ENCODE peak calls at places on chromosomes 7 and 10, in eight cellular contexts. One of them, this sample, is unnamed.

GRCh38 chr7:36887969-36888368 is 163.7 kb upstream of the AOAH start:
- DNase-seq in upper lobe of left lung: no peak
- DNase-seq in hepatocyte: no peak
- DNase-seq in cardiac fibroblast: no peak
- DNase-seq in left ventricle myocardium inferior: no peak
- DNase-seq in mucosa of descending colon: no peak
- DNase-seq in right lobe of liver: no peak
- DNase-seq in coronary artery: no peak
- DNase-seq in this sample: no peak

GRCh38 chr7:88226886-88227516 is 7.2 kb upstream of the SRI start:
- DNase-seq in upper lobe of left lung: no peak
- DNase-seq in hepatocyte: peak; percentile 76
- DNase-seq in cardiac fibroblast: peak; percentile 78
- DNase-seq in left ventricle myocardium inferior: no peak
- DNase-seq in mucosa of descending colon: peak; percentile 77
- DNase-seq in right lobe of liver: peak; percentile 89
- DNase-seq in coronary artery: no peak
- DNase-seq in this sample: peak; percentile 84

GRCh38 chr10:1392127-1392526 is 335.9 kb downstream of the WDR37 start:
- DNase-seq in upper lobe of left lung: no peak
- DNase-seq in hepatocyte: no peak
- DNase-seq in cardiac fibroblast: no peak
- DNase-seq in left ventricle myocardium inferior: no peak
- DNase-seq in mucosa of descending colon: no peak
- DNase-seq in right lobe of liver: no peak
- DNase-seq in coronary artery: no peak
- DNase-seq in this sample: no peak

GRCh38 chr7:143901360-143901709 is 641 bp downstream of the TCAF1 start:
- DNase-seq in upper lobe of left lung: peak; percentile 65
- DNase-seq in hepatocyte: peak; percentile 64
- DNase-seq in cardiac fibroblast: peak; percentile 70
- DNase-seq in left ventricle myocardium inferior: peak; percentile 47
- DNase-seq in mucosa of descending colon: peak; percentile 68
- DNase-seq in right lobe of liver: peak; percentile 63
- DNase-seq in coronary artery: no peak
- DNase-seq in this sample: peak; percentile 72

GRCh38 chr10:44858988-44859387 is 52.1 kb upstream of the TMEM72 start:
- DNase-seq in upper lobe of left lung: no peak
- DNase-seq in hepatocyte: no peak
- DNase-seq in cardiac fibroblast: no peak
- DNase-seq in left ventricle myocardium inferior: no peak
- DNase-seq in mucosa of descending colon: no peak
- DNase-seq in right lobe of liver: no peak
- DNase-seq in coronary artery: no peak
- DNase-seq in this sample: no peak

GRCh38 chr10:102540023-102540422 is 36.3 kb downstream of the SUFU start:
- DNase-seq in upper lobe of left lung: no peak
- DNase-seq in hepatocyte: peak; percentile 18
- DNase-seq in cardiac fibroblast: peak; percentile 42
- DNase-seq in left ventricle myocardium inferior: no peak
- DNase-seq in mucosa of descending colon: no peak
- DNase-seq in right lobe of liver: no peak
- DNase-seq in coronary artery: no peak
- DNase-seq in this sample: peak; percentile 1

GRCh38 chr10:92405006-92405924 is 114.3 kb downstream of the MARCHF5 start:
- DNase-seq in upper lobe of left lung: no peak
- DNase-seq in hepatocyte: no peak
- DNase-seq in cardiac fibroblast: no peak
- DNase-seq in left ventricle myocardium inferior: no peak
- DNase-seq in mucosa of descending colon: no peak
- DNase-seq in right lobe of liver: no peak
- DNase-seq in coronary artery: no peak
- DNase-seq in this sample: no peak

GRCh38 chr10:119281581-119282071 is 74.3 kb downstream of the GRK5 start:
- DNase-seq in upper lobe of left lung: no peak
- DNase-seq in hepatocyte: no peak
- DNase-seq in cardiac fibroblast: peak; percentile 57
- DNase-seq in left ventricle myocardium inferior: peak; percentile 89
- DNase-seq in mucosa of descending colon: peak; percentile 49
- DNase-seq in right lobe of liver: peak; percentile 87
- DNase-seq in coronary artery: peak; percentile 83
- DNase-seq in this sample: peak; percentile 73

GRCh38 chr7:131285558-131285957 is 42.1 kb upstream of the MKLN1 start:
- DNase-seq in upper lobe of left lung: no peak
- DNase-seq in hepatocyte: no peak
- DNase-seq in cardiac fibroblast: peak; percentile 56
- DNase-seq in left ventricle myocardium inferior: peak; percentile 33
- DNase-seq in mucosa of descending colon: no peak
- DNase-seq in right lobe of liver: no peak
- DNase-seq in coronary artery: no peak
- DNase-seq in this sample: no peak

GRCh38 chr10:132961420-132961803 is 19.0 kb upstream of the CFAP46 start:
- DNase-seq in upper lobe of left lung: peak; percentile 31
- DNase-seq in hepatocyte: no peak
- DNase-seq in cardiac fibroblast: no peak
- DNase-seq in left ventricle myocardium inferior: no peak
- DNase-seq in mucosa of descending colon: no peak
- DNase-seq in right lobe of liver: no peak
- DNase-seq in coronary artery: no peak
- DNase-seq in this sample: no peak

GRCh38 chr10:6794441-6794840 is 214.4 kb upstream of the PRKCQ start:
- DNase-seq in upper lobe of left lung: no peak
- DNase-seq in hepatocyte: no peak
- DNase-seq in cardiac fibroblast: no peak
- DNase-seq in left ventricle myocardium inferior: no peak
- DNase-seq in mucosa of descending colon: no peak
- DNase-seq in right lobe of liver: no peak
- DNase-seq in coronary artery: no peak
- DNase-seq in this sample: no peak

GRCh38 chr7:7923818-7924217 is 44.8 kb upstream of the GLCCI1 start:
- DNase-seq in upper lobe of left lung: no peak
- DNase-seq in hepatocyte: no peak
- DNase-seq in cardiac fibroblast: no peak
- DNase-seq in left ventricle myocardium inferior: no peak
- DNase-seq in mucosa of descending colon: no peak
- DNase-seq in right lobe of liver: no peak
- DNase-seq in coronary artery: no peak
- DNase-seq in this sample: no peak

GRCh38 chr10:109891105-109891504 is 32.2 kb downstream of the XPNPEP1 start:
- DNase-seq in upper lobe of left lung: no peak
- DNase-seq in hepatocyte: no peak
- DNase-seq in cardiac fibroblast: no peak
- DNase-seq in left ventricle myocardium inferior: no peak
- DNase-seq in mucosa of descending colon: no peak
- DNase-seq in right lobe of liver: no peak
- DNase-seq in coronary artery: no peak
- DNase-seq in this sample: no peak

GRCh38 chr7:151754142-151754590 is 122.7 kb downstream of the PRKAG2 start:
- DNase-seq in upper lobe of left lung: peak; percentile 93
- DNase-seq in hepatocyte: peak; percentile 94
- DNase-seq in cardiac fibroblast: peak; percentile 99
- DNase-seq in left ventricle myocardium inferior: peak; percentile 76
- DNase-seq in mucosa of descending colon: peak; percentile 75
- DNase-seq in right lobe of liver: peak; percentile 82
- DNase-seq in coronary artery: peak; percentile 94
- DNase-seq in this sample: peak; percentile 85

GRCh38 chr10:17474595-17474994 is 20.2 kb upstream of the ST8SIA6 start:
- DNase-seq in upper lobe of left lung: no peak
- DNase-seq in hepatocyte: peak; percentile 14
- DNase-seq in cardiac fibroblast: peak; percentile 48
- DNase-seq in left ventricle myocardium inferior: no peak
- DNase-seq in mucosa of descending colon: no peak
- DNase-seq in right lobe of liver: no peak
- DNase-seq in coronary artery: no peak
- DNase-seq in this sample: no peak

GRCh38 chr7:51350195-51350896 is 33.7 kb upstream of the COBL start:
- DNase-seq in upper lobe of left lung: no peak
- DNase-seq in hepatocyte: peak; percentile 52
- DNase-seq in cardiac fibroblast: no peak
- DNase-seq in left ventricle myocardium inferior: no peak
- DNase-seq in mucosa of descending colon: peak; percentile 56
- DNase-seq in right lobe of liver: no peak
- DNase-seq in coronary artery: no peak
- DNase-seq in this sample: no peak

GRCh38 chr7:137936509-137937201 is 65.2 kb downstream of the CREB3L2 start:
- DNase-seq in upper lobe of left lung: no peak
- DNase-seq in hepatocyte: no peak
- DNase-seq in cardiac fibroblast: no peak
- DNase-seq in left ventricle myocardium inferior: no peak
- DNase-seq in mucosa of descending colon: no peak
- DNase-seq in right lobe of liver: no peak
- DNase-seq in coronary artery: no peak
- DNase-seq in this sample: no peak

GRCh38 chr7:17403996-17404395 is 105.5 kb downstream of the AHR start:
- DNase-seq in upper lobe of left lung: no peak
- DNase-seq in hepatocyte: no peak
- DNase-seq in cardiac fibroblast: no peak
- DNase-seq in left ventricle myocardium inferior: no peak
- DNase-seq in mucosa of descending colon: no peak
- DNase-seq in right lobe of liver: no peak
- DNase-seq in coronary artery: no peak
- DNase-seq in this sample: no peak

GRCh38 chr10:51389415-51390342 is 309.7 kb downstream of the CSTF2T start:
- DNase-seq in upper lobe of left lung: no peak
- DNase-seq in hepatocyte: peak; percentile 43
- DNase-seq in cardiac fibroblast: peak; percentile 99
- DNase-seq in left ventricle myocardium inferior: peak; percentile 36
- DNase-seq in mucosa of descending colon: peak; percentile 71
- DNase-seq in right lobe of liver: no peak
- DNase-seq in coronary artery: no peak
- DNase-seq in this sample: no peak

GRCh38 chr7:156456503-156457115 is 184.0 kb upstream of the RNF32 start:
- DNase-seq in upper lobe of left lung: no peak
- DNase-seq in hepatocyte: peak; percentile 44
- DNase-seq in cardiac fibroblast: no peak
- DNase-seq in left ventricle myocardium inferior: no peak
- DNase-seq in mucosa of descending colon: no peak
- DNase-seq in right lobe of liver: no peak
- DNase-seq in coronary artery: no peak
- DNase-seq in this sample: no peak

GRCh38 chr7:156460861-156461632 is 179.5 kb upstream of the RNF32 start:
- DNase-seq in upper lobe of left lung: no peak
- DNase-seq in hepatocyte: peak; percentile 43
- DNase-seq in cardiac fibroblast: no peak
- DNase-seq in left ventricle myocardium inferior: no peak
- DNase-seq in mucosa of descending colon: no peak
- DNase-seq in right lobe of liver: no peak
- DNase-seq in coronary artery: no peak
- DNase-seq in this sample: no peak

GRCh38 chr7:156459582-156459981 is 181.0 kb upstream of the RNF32 start:
- DNase-seq in upper lobe of left lung: no peak
- DNase-seq in hepatocyte: no peak
- DNase-seq in cardiac fibroblast: no peak
- DNase-seq in left ventricle myocardium inferior: no peak
- DNase-seq in mucosa of descending colon: no peak
- DNase-seq in right lobe of liver: no peak
- DNase-seq in coronary artery: no peak
- DNase-seq in this sample: no peak

GRCh38 chr7:156458011-156458410 is 182.6 kb upstream of the RNF32 start:
- DNase-seq in upper lobe of left lung: no peak
- DNase-seq in hepatocyte: no peak
- DNase-seq in cardiac fibroblast: no peak
- DNase-seq in left ventricle myocardium inferior: no peak
- DNase-seq in mucosa of descending colon: no peak
- DNase-seq in right lobe of liver: no peak
- DNase-seq in coronary artery: no peak
- DNase-seq in this sample: no peak

GRCh38 chr7:156459067-156459466 is 181.5 kb upstream of the RNF32 start:
- DNase-seq in upper lobe of left lung: no peak
- DNase-seq in hepatocyte: no peak
- DNase-seq in cardiac fibroblast: no peak
- DNase-seq in left ventricle myocardium inferior: no peak
- DNase-seq in mucosa of descending colon: no peak
- DNase-seq in right lobe of liver: no peak
- DNase-seq in coronary artery: no peak
- DNase-seq in this sample: no peak
- H3K4me3 ChIP-seq in upper lobe of left lung: no peak overlapping the region
- H3K4me3 ChIP-seq in hepatocyte: no peak overlapping the region
- H3K4me3 ChIP-seq in cardiac fibroblast: no peak overlapping the region
- H3K4me3 ChIP-seq in left ventricle myocardium inferior: no peak overlapping the region
- H3K4me3 ChIP-seq in mucosa of descending colon: no peak overlapping the region
- H3K4me3 ChIP-seq in right lobe of liver: no peak overlapping the region
- H3K4me3 ChIP-seq in coronary artery: no peak overlapping the region
- H3K4me3 ChIP-seq in this sample: no peak overlapping the region

GRCh38 chr10:98138031-98138430 is 3.6 kb downstream of the R3HCC1L start:
- DNase-seq in upper lobe of left lung: no peak
- DNase-seq in hepatocyte: no peak
- DNase-seq in cardiac fibroblast: no peak
- DNase-seq in left ventricle myocardium inferior: no peak
- DNase-seq in mucosa of descending colon: no peak
- DNase-seq in right lobe of liver: no peak
- DNase-seq in coronary artery: no peak
- DNase-seq in this sample: no peak

GRCh38 chr10:98131615-98132014 is 2.8 kb upstream of the R3HCC1L start:
- DNase-seq in upper lobe of left lung: no peak
- DNase-seq in hepatocyte: no peak
- DNase-seq in cardiac fibroblast: no peak
- DNase-seq in left ventricle myocardium inferior: no peak
- DNase-seq in mucosa of descending colon: no peak
- DNase-seq in right lobe of liver: no peak
- DNase-seq in coronary artery: no peak
- DNase-seq in this sample: no peak

GRCh38 chr10:98134431-98135221 is at the start of gene R3HCC1L:
- DNase-seq in upper lobe of left lung: peak; percentile 99
- DNase-seq in hepatocyte: peak; percentile 94
- DNase-seq in cardiac fibroblast: peak; percentile 90
- DNase-seq in left ventricle myocardium inferior: peak; percentile 91
- DNase-seq in mucosa of descending colon: peak; percentile 97
- DNase-seq in right lobe of liver: peak; percentile 93
- DNase-seq in coronary artery: peak; percentile 91
- DNase-seq in this sample: peak; percentile 96

GRCh38 chr10:98135222-98135899 is 904 bp downstream of the R3HCC1L start:
- DNase-seq in upper lobe of left lung: no peak
- DNase-seq in hepatocyte: no peak
- DNase-seq in cardiac fibroblast: no peak
- DNase-seq in left ventricle myocardium inferior: no peak
- DNase-seq in mucosa of descending colon: no peak
- DNase-seq in right lobe of liver: no peak
- DNase-seq in coronary artery: no peak
- DNase-seq in this sample: no peak

GRCh38 chr10:98134117-98134430 is 383 bp upstream of the R3HCC1L start:
- DNase-seq in upper lobe of left lung: no peak
- DNase-seq in hepatocyte: no peak
- DNase-seq in cardiac fibroblast: no peak
- DNase-seq in left ventricle myocardium inferior: no peak
- DNase-seq in mucosa of descending colon: no peak
- DNase-seq in right lobe of liver: no peak
- DNase-seq in coronary artery: no peak
- DNase-seq in this sample: no peak
- H3K4me3 ChIP-seq in upper lobe of left lung: peak overlapping the region; percentile 66
- H3K4me3 ChIP-seq in hepatocyte: no peak overlapping the region
- H3K4me3 ChIP-seq in cardiac fibroblast: peak overlapping the region; percentile 86
- H3K4me3 ChIP-seq in left ventricle myocardium inferior: peak overlapping the region; percentile 81
- H3K4me3 ChIP-seq in mucosa of descending colon: peak overlapping the region; percentile 94
- H3K4me3 ChIP-seq in right lobe of liver: peak overlapping the region; percentile 88
- H3K4me3 ChIP-seq in coronary artery: peak overlapping the region; percentile 76
- H3K4me3 ChIP-seq in this sample: peak overlapping the region; percentile 95

GRCh38 chr10:125106586-125106985 is 53.8 kb downstream of the CTBP2 start:
- DNase-seq in upper lobe of left lung: no peak
- DNase-seq in hepatocyte: no peak
- DNase-seq in cardiac fibroblast: no peak
- DNase-seq in left ventricle myocardium inferior: no peak
- DNase-seq in mucosa of descending colon: peak; percentile 9
- DNase-seq in right lobe of liver: no peak
- DNase-seq in coronary artery: no peak
- DNase-seq in this sample: peak; percentile 25
- H3K4me3 ChIP-seq in upper lobe of left lung: no peak overlapping the region
- H3K4me3 ChIP-seq in hepatocyte: no peak overlapping the region
- H3K4me3 ChIP-seq in cardiac fibroblast: no peak overlapping the region
- H3K4me3 ChIP-seq in left ventricle myocardium inferior: no peak overlapping the region
- H3K4me3 ChIP-seq in mucosa of descending colon: no peak overlapping the region
- H3K4me3 ChIP-seq in right lobe of liver: no peak overlapping the region
- H3K4me3 ChIP-seq in coronary artery: no peak overlapping the region
- H3K4me3 ChIP-seq in this sample: no peak overlapping the region

GRCh38 chr7:116502201-116503096 is 2.9 kb downstream of the CAV2 start:
- DNase-seq in upper lobe of left lung: no peak
- DNase-seq in hepatocyte: no peak
- DNase-seq in cardiac fibroblast: no peak
- DNase-seq in left ventricle myocardium inferior: no peak
- DNase-seq in mucosa of descending colon: no peak
- DNase-seq in right lobe of liver: no peak
- DNase-seq in coronary artery: no peak
- DNase-seq in this sample: no peak
- H3K4me3 ChIP-seq in upper lobe of left lung: no peak overlapping the region
- H3K4me3 ChIP-seq in hepatocyte: no peak overlapping the region
- H3K4me3 ChIP-seq in cardiac fibroblast: no peak overlapping the region
- H3K4me3 ChIP-seq in left ventricle myocardium inferior: peak overlapping the region; percentile 91
- H3K4me3 ChIP-seq in mucosa of descending colon: no peak overlapping the region
- H3K4me3 ChIP-seq in right lobe of liver: no peak overlapping the region
- H3K4me3 ChIP-seq in coronary artery: peak overlapping the region; percentile 87
- H3K4me3 ChIP-seq in this sample: peak overlapping the region; percentile 77